ENCODE peak calls at places on chromosome 6, in nine cellular contexts. W is fibroblast of lung, T is cardiac muscle cell, B is fibroblast of villous mesenchyme, Y is keratinocyte, N is fibroblast of pulmonary artery, P is choroid plexus epithelial cell, K is AG04449, V is HCT116. I is an unnamed sample.

GRCh38 chr6:93992976-93993375 is 573.6 kb upstream of the EPHA7 start:
- DNase-seq in W (peak), T (peak), B (no peak), Y (no peak), N (no peak), P (peak), K (no peak), V (no peak), I (no peak)

GRCh38 chr6:162728177-162728571 is 400 bp downstream of the PACRG start:
- DNase-seq in W (peak), T (no peak), B (no peak), Y (no peak), N (no peak), P (no peak), K (no peak), V (no peak), I (no peak)

GRCh38 chr6:88840806-88841539 is 122.4 kb downstream of the RNGTT start:
- DNase-seq in W (peak), T (no peak), B (peak), Y (no peak), N (no peak), P (peak), K (no peak), V (no peak), I (no peak)

GRCh38 chr6:119348308-119349040 is 1.1 kb downstream of the MAN1A1 start:
- DNase-seq in W (peak), T (peak), B (no peak), Y (no peak), N (no peak), P (peak), K (no peak), V (no peak), I (no peak)

GRCh38 chr6:122033564-122034181 is 365.8 kb upstream of the HSF2 start:
- DNase-seq in W (peak), T (peak), B (peak), Y (peak), N (peak), P (peak), K (no peak), V (peak), I (no peak)

GRCh38 chr6:32198866-32199265 is 6.4 kb upstream of the GPSM3 start:
- DNase-seq in W (no peak), T (no peak), B (no peak), Y (no peak), N (no peak), P (no peak), K (no peak), V (no peak), I (no peak)

GRCh38 chr6:146913842-146914562 is 290.2 kb upstream of the STXBP5 start:
- DNase-seq in W (peak), T (peak), B (peak), Y (peak), N (peak), P (peak), K (peak), V (peak), I (peak)

GRCh38 chr6:74455786-74456185 is 750.1 kb downstream of the COL12A1 start:
- DNase-seq in W (no peak), T (no peak), B (no peak), Y (no peak), N (no peak), P (no peak), K (no peak), V (no peak), I (no peak)

GRCh38 chr6:2733324-2733723 is 17.4 kb downstream of the MYLK4 start:
- DNase-seq in W (peak), T (peak), B (no peak), Y (no peak), N (no peak), P (peak), K (no peak), V (no peak), I (no peak)

DNA sequence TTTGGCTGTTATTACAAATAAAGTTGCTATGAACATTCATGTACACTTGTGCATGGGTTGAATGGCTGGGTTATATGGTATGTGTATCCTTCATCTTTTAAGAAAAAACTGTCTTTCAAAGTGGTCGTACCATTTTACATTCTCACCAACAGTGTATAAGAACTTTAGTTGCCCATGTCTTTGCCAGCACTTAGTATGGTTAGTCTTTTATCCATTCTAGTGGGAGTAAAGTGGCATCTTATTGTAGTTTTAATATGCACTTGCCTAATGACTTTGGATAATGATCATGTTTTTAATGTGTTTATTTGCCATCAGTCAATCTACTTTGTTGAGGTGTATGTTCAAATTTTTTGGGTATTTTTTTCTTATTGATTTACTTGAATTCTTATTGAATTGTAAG is 32.5 kb upstream of the ECI2 start:
- DNase-seq in W (no peak), T (no peak), B (no peak), Y (no peak), N (no peak), P (no peak), K (no peak), V (no peak), I (no peak)
- H3K4me3 ChIP-seq in W (no peak), T (no peak), B (no peak), Y (no peak), N (no peak), P (no peak), K (no peak), V (no peak), I (no peak)

GRCh38 chr6:35128496-35128895 is 12.6 kb downstream of the TCP11 start:
- DNase-seq in W (peak), T (no peak), B (no peak), Y (no peak), N (no peak), P (peak), K (peak), V (no peak), I (no peak)
- TF ChIP-seq CTCF in W (no peak), T (no peak), B (no peak), Y (no peak), N (no peak), P (no peak), K (no peak), V (no peak), I (no peak)

GRCh38 chr6:143607959-143608358 is 69.8 kb upstream of the PHACTR2 start:
- DNase-seq in W (peak), T (no peak), B (no peak), Y (no peak), N (no peak), P (no peak), K (no peak), V (no peak), I (no peak)
- H3K4me3 ChIP-seq in W (no peak), T (no peak), B (no peak), Y (no peak), N (no peak), P (no peak), K (no peak), V (no peak), I (no peak)

GRCh38 chr6:145480024-145480423 is 255.3 kb downstream of the EPM2A start:
- DNase-seq in W (no peak), T (no peak), B (no peak), Y (no peak), N (no peak), P (no peak), K (no peak), V (no peak), I (no peak)
- TF ChIP-seq CTCF in W (no peak), T (no peak), B (no peak), Y (no peak), N (no peak), P (no peak), K (no peak), V (no peak), I (no peak)

DNA sequence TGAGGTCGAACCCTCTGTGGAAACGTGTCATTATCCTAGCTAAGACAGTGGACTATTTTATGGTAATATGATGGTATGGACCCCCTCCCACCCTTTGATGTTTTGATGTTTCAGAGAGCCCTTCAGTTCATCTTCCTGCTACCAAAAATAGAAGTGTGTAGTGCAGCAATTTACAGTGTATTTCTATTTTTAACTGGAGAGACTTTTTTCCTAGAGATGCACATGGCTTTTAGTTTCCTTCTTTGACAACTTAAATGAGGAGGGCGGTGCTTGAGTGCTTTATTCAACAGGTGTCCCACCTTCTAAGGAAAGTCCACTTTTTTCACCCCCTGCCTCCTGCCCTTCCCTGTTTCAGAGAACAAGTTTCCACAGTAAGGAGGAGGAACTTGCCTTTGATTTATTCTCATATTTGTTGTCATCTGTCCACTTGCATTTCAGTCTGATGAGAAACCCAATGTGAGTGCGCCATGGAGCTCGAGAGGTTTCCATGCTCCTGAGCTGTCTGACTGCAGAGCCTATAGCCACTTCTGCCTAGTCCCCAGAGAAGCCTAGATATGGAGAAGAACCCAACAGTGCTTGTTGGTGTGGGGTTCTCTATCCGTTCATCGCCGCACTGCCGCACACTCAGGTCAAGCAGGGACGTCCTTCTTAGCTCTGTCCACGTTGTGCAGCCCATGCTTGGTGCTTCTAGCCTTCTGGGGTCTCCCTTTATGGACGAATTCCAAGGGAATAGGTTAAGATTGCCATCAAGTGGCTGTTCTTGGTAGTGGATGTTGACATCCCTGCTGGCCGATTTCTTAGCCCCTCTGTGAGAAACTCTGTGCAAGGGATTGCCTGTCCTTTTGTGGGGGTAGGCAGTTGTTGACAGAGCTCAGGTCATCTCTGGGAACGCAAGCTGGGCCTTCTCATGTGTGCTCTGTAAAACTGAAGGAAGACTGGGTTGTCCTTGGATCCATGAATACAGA is 144.2 kb downstream of the JARID2 start:
- DNase-seq in W (peak), T (peak), B (peak), Y (no peak), N (peak), P (peak), K (no peak), V (peak), I (no peak)
- H3K4me3 ChIP-seq in W (no peak), T (no peak), B (no peak), Y (no peak), N (no peak), P (no peak), K (no peak), V (no peak), I (no peak)

GRCh38 chr6:91485047-91485446 is 898.2 kb upstream of the MAP3K7 start:
- DNase-seq in W (no peak), T (no peak), B (no peak), Y (no peak), N (no peak), P (no peak), K (no peak), V (no peak), I (no peak)
- TF ChIP-seq CTCF in W (no peak), T (no peak), B (peak), Y (no peak), N (no peak), P (no peak), K (no peak), V (no peak), I (no peak)

GRCh38 chr6:169250660-169251059 is 3.0 kb downstream of the THBS2 start:
- DNase-seq in W (peak), T (peak), B (peak), Y (peak), N (peak), P (peak), K (peak), V (peak), I (no peak)
- H3K4me3 ChIP-seq in W (peak), T (no peak), B (peak), Y (peak), N (peak), P (peak), K (peak), V (no peak), I (no peak)

GRCh38 chr6:23368557-23368956 is 757.5 kb upstream of the NRSN1 start:
- DNase-seq in W (no peak), T (no peak), B (no peak), Y (no peak), N (no peak), P (no peak), K (no peak), V (no peak), I (no peak)

DNA sequence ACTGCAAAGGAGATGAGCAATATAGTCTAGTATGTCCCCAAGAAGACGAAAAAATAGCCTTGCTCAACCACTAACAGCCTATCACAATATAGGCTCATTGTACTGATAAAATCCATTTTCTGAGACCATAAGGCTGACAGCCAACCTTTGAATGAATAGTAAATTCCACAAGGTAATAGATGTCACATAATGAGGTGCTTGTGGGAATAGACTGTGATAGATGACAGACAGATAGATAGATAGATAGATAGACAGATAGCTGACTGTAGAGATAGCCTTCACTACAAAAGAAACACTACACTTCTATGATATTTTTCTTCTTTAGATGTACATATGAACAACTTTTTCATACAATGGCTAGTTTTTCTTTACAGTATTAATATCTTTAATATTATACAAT is 760.3 kb upstream of the NRSN1 start:
- DNase-seq in W (no peak), T (no peak), B (no peak), Y (no peak), N (peak), P (no peak), K (no peak), V (no peak), I (no peak)
- TF ChIP-seq CTCF in W (no peak), T (no peak), B (no peak), Y (no peak), N (no peak), P (no peak), K (no peak), V (no peak), I (no peak)